ENCODE peak calls at places on chromosomes 12 and 14, in six cellular contexts. W, T, H, Y, J and C are unnamed samples.

GRCh38 chr12:43893670-43894069 is 57.8 kb downstream of the TMEM117 start:
- DNase-seq in W (no peak), T (no peak), H (no peak), Y (peak), J (no peak), C (no peak)

GRCh38 chr12:100926669-100927248 is 132.2 kb downstream of the ANO4 start:
- DNase-seq in W (peak), T (peak), H (no peak), Y (peak), J (peak), C (peak)

GRCh38 chr12:2998789-2999264 is 39.6 kb downstream of the TEAD4 start:
- DNase-seq in W (peak), T (peak), H (no peak), Y (peak), J (peak), C (no peak)

GRCh38 chr12:130161261-130162231 is 718 bp upstream of the FZD10 start:
- DNase-seq in W (peak), T (peak), H (no peak), Y (no peak), J (peak), C (peak)

GRCh38 chr14:104428860-104429259 is 150.7 kb upstream of the C14orf180 start:
- DNase-seq in W (no peak), T (no peak), H (no peak), Y (no peak), J (no peak), C (no peak)

GRCh38 chr14:38880643-38881567 is 222.1 kb downstream of the SEC23A start:
- DNase-seq in W (no peak), T (no peak), H (no peak), Y (no peak), J (no peak), C (no peak)

GRCh38 chr12:128823216-128823915 is 392 bp downstream of the SLC15A4 start:
- DNase-seq in W (peak), T (peak), H (peak), Y (no peak), J (peak), C (peak)

GRCh38 chr12:44286336-44286735 is 450.5 kb downstream of the TMEM117 start:
- DNase-seq in W (no peak), T (no peak), H (no peak), Y (peak), J (no peak), C (no peak)

GRCh38 chr14:96805906-96806305 is 8.7 kb downstream of the VRK1 start:
- DNase-seq in W (no peak), T (no peak), H (no peak), Y (peak), J (no peak), C (no peak)

GRCh38 chr12:131915000-131915689 is 13.9 kb upstream of the PUS1 start:
- DNase-seq in W (no peak), T (no peak), H (no peak), Y (no peak), J (no peak), C (no peak)

GRCh38 chr12:62562892-62563291 is 96.3 kb downstream of the MON2 start:
- DNase-seq in W (no peak), T (no peak), H (no peak), Y (peak), J (no peak), C (no peak)

GRCh38 chr12:26101833-26102232 is 23.0 kb downstream of the BHLHE41 start:
- DNase-seq in W (no peak), T (no peak), H (no peak), Y (no peak), J (no peak), C (no peak)

GRCh38 chr14:32134448-32135070 is 57.5 kb downstream of the ARHGAP5 start:
- DNase-seq in W (no peak), T (no peak), H (no peak), Y (no peak), J (no peak), C (no peak)

GRCh38 chr12:54300732-54301427 is at the start of gene NFE2:
- DNase-seq in W (peak), T (peak), H (peak), Y (peak), J (peak), C (peak)

DNA sequence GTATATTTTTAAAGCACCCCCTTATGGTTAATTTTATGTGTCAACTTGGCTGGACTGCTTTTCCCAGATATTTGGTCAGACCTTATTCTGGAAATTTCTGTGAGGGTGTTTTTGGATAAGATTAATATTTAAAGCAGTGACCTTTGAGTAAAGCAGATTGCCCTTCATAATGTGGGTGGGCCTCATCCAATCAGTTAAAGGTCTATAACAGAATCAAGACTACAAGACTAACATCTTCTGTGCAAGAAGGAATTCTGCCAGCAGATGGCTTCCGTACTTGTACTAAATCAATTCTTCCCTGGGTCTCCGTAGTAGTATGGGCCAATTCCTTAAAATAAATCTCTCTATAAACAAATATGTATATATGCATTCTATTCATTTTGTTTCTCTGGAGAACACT is 257.6 kb downstream of the ETNK1 start:
- DNase-seq in W (no peak), T (no peak), H (no peak), Y (no peak), J (peak), C (no peak)
- TF ChIP-seq CTCF in W (no peak), T (no peak), H (no peak), Y (no peak), J (peak), C (no peak)

DNA sequence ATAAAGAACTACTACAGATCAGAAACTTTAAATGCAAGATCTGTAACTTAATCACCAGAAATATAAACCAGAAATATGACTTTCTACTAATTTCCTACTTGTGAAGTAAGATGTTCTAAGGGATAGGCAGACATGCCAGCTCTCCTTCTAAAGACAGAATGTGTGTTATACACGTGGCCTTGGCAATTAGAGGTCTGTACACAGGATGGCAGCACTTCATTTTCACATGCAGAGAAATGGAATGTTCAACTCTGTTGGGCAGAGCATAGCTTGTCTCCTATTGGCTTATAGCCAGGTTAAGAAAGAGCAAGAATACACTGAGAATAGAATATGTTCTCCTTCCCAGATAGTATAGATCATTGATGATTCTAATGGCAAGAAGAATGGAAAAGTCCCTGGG is 403.8 kb downstream of the DAD1 start:
- DNase-seq in W (no peak), T (no peak), H (no peak), Y (peak), J (no peak), C (no peak)
- TF ChIP-seq CTCF in W (no peak), T (no peak), H (no peak), Y (peak), J (no peak), C (no peak)

GRCh38 chr12:42564540-42564939 is 25.0 kb downstream of the PRICKLE1 start:
- DNase-seq in W (no peak), T (no peak), H (no peak), Y (no peak), J (no peak), C (no peak)

GRCh38 chr12:42565001-42565400 is 24.5 kb downstream of the PRICKLE1 start:
- DNase-seq in W (no peak), T (no peak), H (no peak), Y (no peak), J (peak), C (no peak)

GRCh38 chr12:42570076-42570475 is 19.5 kb downstream of the PRICKLE1 start:
- DNase-seq in W (no peak), T (no peak), H (no peak), Y (peak), J (no peak), C (no peak)

GRCh38 chr12:42568952-42569916 is 20.3 kb downstream of the PRICKLE1 start:
- DNase-seq in W (no peak), T (no peak), H (no peak), Y (peak), J (peak), C (no peak)

DNA sequence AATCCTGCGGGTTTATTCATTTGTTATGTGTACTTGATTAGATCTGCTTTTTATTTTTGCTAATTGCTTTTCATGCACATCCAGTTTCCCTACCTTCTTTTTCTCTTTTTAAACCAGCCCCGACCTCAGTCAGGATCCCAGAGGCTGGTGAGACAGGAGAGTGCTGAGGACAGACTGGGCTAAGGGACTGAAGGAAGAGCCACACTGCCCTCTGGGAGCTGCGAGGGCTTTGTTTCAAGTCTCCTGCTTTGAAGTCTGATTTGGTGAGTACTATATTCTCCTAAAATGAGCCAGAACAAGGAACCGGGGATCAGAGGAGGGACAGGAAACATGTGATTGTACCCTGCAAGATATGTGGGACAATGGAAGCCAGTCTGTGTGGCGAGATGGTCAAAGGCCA is 23.9 kb downstream of the PRICKLE1 start:
- DNase-seq in W (no peak), T (no peak), H (no peak), Y (no peak), J (peak), C (no peak)
- TF ChIP-seq CTCF in W (no peak), T (no peak), H (no peak), Y (no peak), J (peak), C (no peak)

DNA sequence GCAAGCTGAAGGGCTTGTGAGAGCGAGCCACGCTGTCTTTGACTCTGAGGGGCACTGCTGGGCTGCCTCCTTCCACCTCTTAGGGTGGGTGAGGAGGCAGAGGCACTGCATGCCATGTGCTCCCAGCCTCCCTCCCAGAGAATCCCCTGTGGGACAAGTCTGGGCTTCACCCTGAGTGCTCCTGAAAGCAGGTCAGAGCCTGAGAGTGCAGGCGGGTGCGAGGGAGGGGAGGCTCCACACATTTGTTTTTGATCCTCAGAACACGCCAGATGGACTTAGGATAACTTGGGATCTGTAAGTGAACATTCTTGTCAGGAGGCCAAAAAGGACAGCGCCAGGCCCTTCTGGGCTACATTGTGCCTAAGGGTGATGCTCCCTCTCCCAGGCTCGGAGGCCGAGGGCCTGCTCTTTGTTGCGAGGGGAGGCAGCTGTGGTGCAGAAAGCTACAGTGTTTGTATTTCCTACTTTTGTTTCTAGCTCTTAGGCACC is 155.4 kb downstream of the TMX1 start:
- DNase-seq in W (no peak), T (peak), H (no peak), Y (peak), J (peak), C (peak)
- TF ChIP-seq CTCF in W (no peak), T (no peak), H (no peak), Y (no peak), J (peak), C (no peak)

GRCh38 chr12:112179341-112179740 is 54.0 kb downstream of the TRAFD1 start:
- DNase-seq in W (no peak), T (no peak), H (no peak), Y (no peak), J (no peak), C (no peak)

GRCh38 chr12:112178796-112179195 is 53.4 kb downstream of the TRAFD1 start:
- DNase-seq in W (no peak), T (no peak), H (no peak), Y (no peak), J (no peak), C (no peak)

GRCh38 chr12:112182499-112182898 is 57.1 kb downstream of the TRAFD1 start:
- DNase-seq in W (no peak), T (no peak), H (no peak), Y (no peak), J (no peak), C (peak)

GRCh38 chr12:112180422-112180821 is 55.1 kb downstream of the TRAFD1 start:
- DNase-seq in W (no peak), T (no peak), H (no peak), Y (no peak), J (no peak), C (no peak)

DNA sequence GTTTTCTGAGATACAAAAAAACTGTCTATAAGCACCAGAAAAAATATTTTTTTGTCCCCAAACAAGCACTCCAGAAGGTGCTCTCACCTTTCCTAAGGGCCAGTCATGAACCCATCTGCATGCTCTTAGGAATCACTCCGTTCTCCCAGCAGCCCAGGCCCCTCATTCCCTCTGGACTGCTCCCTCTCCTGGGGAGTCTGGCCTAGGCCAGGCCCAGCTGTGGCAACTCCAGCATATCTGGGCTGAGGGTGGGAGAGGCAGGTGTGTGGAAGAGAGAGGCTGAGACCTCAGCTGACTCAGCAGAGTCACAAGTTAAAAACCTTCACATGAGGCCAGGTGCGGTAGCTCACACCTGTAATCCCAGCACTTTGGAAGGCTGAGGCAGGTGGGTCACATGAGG is 54.6 kb downstream of the TRAFD1 start:
- DNase-seq in W (no peak), T (no peak), H (no peak), Y (no peak), J (no peak), C (no peak)
- TF ChIP-seq CTCF in W (no peak), T (no peak), H (no peak), Y (no peak), J (no peak), C (no peak)

GRCh38 chr12:132922676-132923075 is 33.4 kb downstream of the ZNF605 start:
- DNase-seq in W (no peak), T (no peak), H (no peak), Y (no peak), J (no peak), C (no peak)

GRCh38 chr12:132918680-132919079 is 31.3 kb upstream of the CHFR start:
- DNase-seq in W (no peak), T (no peak), H (no peak), Y (no peak), J (no peak), C (no peak)

GRCh38 chr12:132924356-132924755 is 31.8 kb downstream of the ZNF605 start:
- DNase-seq in W (no peak), T (no peak), H (no peak), Y (no peak), J (no peak), C (no peak)

GRCh38 chr12:132923356-132923909 is 32.7 kb downstream of the ZNF605 start:
- DNase-seq in W (no peak), T (no peak), H (no peak), Y (no peak), J (no peak), C (no peak)

GRCh38 chr12:132921685-132922084 is 34.3 kb upstream of the CHFR start:
- DNase-seq in W (no peak), T (peak), H (no peak), Y (no peak), J (peak), C (no peak)
- TF ChIP-seq CTCF in W (no peak), T (peak), H (no peak), Y (peak), J (peak), C (peak)

DNA sequence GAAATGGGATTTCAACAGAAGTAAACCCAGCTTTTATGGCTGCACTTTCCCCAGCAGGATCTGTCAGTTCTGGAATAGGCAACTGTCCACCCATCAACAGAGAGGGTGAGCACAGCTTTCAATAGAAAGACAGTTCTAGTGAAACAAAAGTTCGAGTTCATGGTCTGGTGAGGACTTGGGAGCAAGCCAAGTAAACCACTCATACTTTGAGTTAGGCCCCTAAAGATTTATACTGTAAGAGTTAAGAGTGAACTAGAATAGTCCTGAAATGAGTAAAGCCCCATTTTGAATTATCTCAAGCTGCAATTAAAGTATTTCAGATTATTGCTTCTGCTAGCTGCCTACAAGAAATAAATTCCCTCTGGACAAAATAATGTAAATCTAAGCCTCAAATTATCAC is 82.6 kb downstream of the METTL25 start:
- DNase-seq in W (no peak), T (no peak), H (no peak), Y (no peak), J (no peak), C (no peak)
- TF ChIP-seq CTCF in W (no peak), T (no peak), H (no peak), Y (no peak), J (no peak), C (no peak)

DNA sequence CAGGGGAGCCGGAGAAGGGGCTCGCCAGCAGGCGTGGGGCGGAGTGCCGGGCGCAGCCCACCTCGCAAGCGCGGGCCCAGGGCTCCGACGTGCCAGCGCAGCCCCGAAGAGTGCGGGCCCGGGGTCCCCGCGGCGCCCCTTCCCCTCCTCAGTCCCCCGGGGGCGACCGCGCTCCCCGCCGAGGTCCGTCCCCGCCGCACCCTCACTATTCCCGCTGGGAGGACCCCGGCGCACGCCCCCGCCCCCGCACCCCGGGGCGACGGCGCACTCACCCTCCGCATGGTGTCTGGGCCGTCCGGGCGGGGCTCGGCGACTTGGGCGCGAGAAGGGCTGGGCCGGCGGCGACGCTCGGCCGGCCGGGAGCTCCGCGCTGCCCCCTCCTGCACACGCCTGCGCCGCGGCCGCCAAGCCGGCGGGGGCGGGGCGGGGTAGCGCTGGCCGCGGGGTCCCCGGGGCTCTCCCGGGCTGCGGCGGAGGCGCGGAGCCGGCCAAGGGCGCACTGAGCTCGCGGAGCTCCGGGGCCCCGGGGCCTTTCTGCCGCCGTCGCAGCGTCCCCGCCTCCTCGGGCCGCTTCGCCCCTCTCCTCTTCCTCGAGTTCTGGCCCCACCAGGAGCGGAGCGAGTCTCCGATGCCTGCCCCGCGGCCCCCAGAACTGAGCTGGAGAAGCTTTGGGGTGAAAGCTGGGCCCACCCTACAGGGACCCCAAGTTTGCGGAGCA is 130.0 kb downstream of the NDUFA12 start:
- DNase-seq in W (peak), T (peak), H (no peak), Y (no peak), J (peak), C (peak)
- TF ChIP-seq CTCF in W (no peak), T (no peak), H (no peak), Y (no peak), J (peak), C (no peak)

GRCh38 chr12:51590347-51591019 is 550 bp upstream of the SCN8A start:
- DNase-seq in W (peak), T (peak), H (peak), Y (peak), J (peak), C (peak)
- TF ChIP-seq CTCF in W (no peak), T (peak), H (peak), Y (peak), J (peak), C (peak)

DNA sequence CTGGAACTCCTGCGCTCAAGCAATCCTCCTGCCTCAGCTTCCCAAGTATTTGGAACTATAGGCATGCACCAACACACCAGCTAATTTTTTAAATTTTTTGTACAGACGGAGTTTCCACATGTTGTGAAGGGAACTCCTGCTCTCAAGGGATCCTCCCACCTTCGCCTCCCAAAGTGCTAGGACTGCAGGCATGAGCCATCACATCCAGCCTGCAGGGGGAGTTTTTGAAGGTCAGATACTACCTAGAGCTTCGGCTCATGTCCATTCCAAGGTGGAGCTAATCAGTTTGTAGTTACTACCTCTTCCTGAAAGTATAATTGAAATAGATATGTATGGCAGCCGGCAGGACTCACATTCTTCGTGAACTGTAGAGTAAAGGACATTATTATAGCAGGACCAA is 3.7 kb upstream of the TAS2R19 start:
- DNase-seq in W (no peak), T (peak), H (no peak), Y (no peak), J (peak), C (no peak)
- TF ChIP-seq CTCF in W (no peak), T (peak), H (no peak), Y (no peak), J (peak), C (no peak)